ENCODE peak calls at places on chromosomes 11 and 22, in nine cellular contexts. One of them, this sample, is unnamed.

GRCh38 chr11:11461473-11461872 is 108.4 kb upstream of the CSNK2A3 start:
- DNase-seq in ovary: no peak
- DNase-seq in lower leg skin: no peak
- DNase-seq in CD14-positive monocyte: no peak
- DNase-seq in fibroblast of mammary gland: no peak
- DNase-seq in HFFc6: no peak
- DNase-seq in astrocyte of the spinal cord: no peak
- DNase-seq in PC-9: no peak
- DNase-seq in cardiac fibroblast: no peak
- DNase-seq in this sample: no peak

GRCh38 chr11:3128356-3129180 is 36.5 kb downstream of the OSBPL5 start:
- DNase-seq in ovary: no peak
- DNase-seq in lower leg skin: no peak
- DNase-seq in CD14-positive monocyte: peak; percentile 34
- DNase-seq in fibroblast of mammary gland: no peak
- DNase-seq in HFFc6: no peak
- DNase-seq in astrocyte of the spinal cord: no peak
- DNase-seq in PC-9: no peak
- DNase-seq in cardiac fibroblast: no peak
- DNase-seq in this sample: no peak

GRCh38 chr22:48566741-48567140 is 1260.9 kb downstream of the BRD1 start:
- DNase-seq in ovary: no peak
- DNase-seq in lower leg skin: no peak
- DNase-seq in CD14-positive monocyte: no peak
- DNase-seq in fibroblast of mammary gland: no peak
- DNase-seq in HFFc6: no peak
- DNase-seq in astrocyte of the spinal cord: no peak
- DNase-seq in PC-9: no peak
- DNase-seq in cardiac fibroblast: no peak
- DNase-seq in this sample: no peak

GRCh38 chr11:2739531-2740274 is 39.9 kb upstream of the KCNQ1OT1 start:
- DNase-seq in ovary: no peak
- DNase-seq in lower leg skin: no peak
- DNase-seq in CD14-positive monocyte: no peak
- DNase-seq in fibroblast of mammary gland: no peak
- DNase-seq in HFFc6: no peak
- DNase-seq in astrocyte of the spinal cord: no peak
- DNase-seq in PC-9: no peak
- DNase-seq in cardiac fibroblast: no peak
- DNase-seq in this sample: no peak

GRCh38 chr22:46585340-46586122 is 34.7 kb upstream of the GRAMD4 start:
- DNase-seq in ovary: no peak
- DNase-seq in lower leg skin: no peak
- DNase-seq in CD14-positive monocyte: no peak
- DNase-seq in fibroblast of mammary gland: no peak
- DNase-seq in HFFc6: no peak
- DNase-seq in astrocyte of the spinal cord: no peak
- DNase-seq in PC-9: no peak
- DNase-seq in cardiac fibroblast: no peak
- DNase-seq in this sample: no peak

GRCh38 chr11:72848846-72849466 is 34.7 kb downstream of the ATG16L2 start:
- DNase-seq in ovary: peak; percentile 32
- DNase-seq in lower leg skin: no peak
- DNase-seq in CD14-positive monocyte: no peak
- DNase-seq in fibroblast of mammary gland: peak; percentile 57
- DNase-seq in HFFc6: peak; percentile 18
- DNase-seq in astrocyte of the spinal cord: peak; percentile 46
- DNase-seq in PC-9: no peak
- DNase-seq in cardiac fibroblast: peak; percentile 58
- DNase-seq in this sample: no peak

GRCh38 chr11:6022954-6023353 is 7.6 kb downstream of the OR56A1 start:
- DNase-seq in ovary: no peak
- DNase-seq in lower leg skin: no peak
- DNase-seq in CD14-positive monocyte: peak; percentile 44
- DNase-seq in fibroblast of mammary gland: peak; percentile 50
- DNase-seq in HFFc6: peak; percentile 36
- DNase-seq in astrocyte of the spinal cord: peak; percentile 19
- DNase-seq in PC-9: no peak
- DNase-seq in cardiac fibroblast: peak; percentile 73
- DNase-seq in this sample: no peak

GRCh38 chr22:30282616-30283046 is 6.7 kb downstream of the CASTOR1 start:
- DNase-seq in ovary: no peak
- DNase-seq in lower leg skin: no peak
- DNase-seq in CD14-positive monocyte: no peak
- DNase-seq in fibroblast of mammary gland: no peak
- DNase-seq in HFFc6: no peak
- DNase-seq in astrocyte of the spinal cord: no peak
- DNase-seq in PC-9: no peak
- DNase-seq in cardiac fibroblast: no peak
- DNase-seq in this sample: no peak

GRCh38 chr22:19962909-19963806 is 21.5 kb upstream of the TXNRD2 start:
- DNase-seq in ovary: no peak
- DNase-seq in lower leg skin: peak; percentile 86
- DNase-seq in CD14-positive monocyte: no peak
- DNase-seq in fibroblast of mammary gland: peak; percentile 66
- DNase-seq in HFFc6: no peak
- DNase-seq in astrocyte of the spinal cord: no peak
- DNase-seq in PC-9: peak; percentile 88
- DNase-seq in cardiac fibroblast: no peak
- DNase-seq in this sample: no peak

GRCh38 chr11:104165014-104165413 is 1.1 kb upstream of the PDGFD start:
- DNase-seq in ovary: no peak
- DNase-seq in lower leg skin: no peak
- DNase-seq in CD14-positive monocyte: no peak
- DNase-seq in fibroblast of mammary gland: no peak
- DNase-seq in HFFc6: no peak
- DNase-seq in astrocyte of the spinal cord: no peak
- DNase-seq in PC-9: no peak
- DNase-seq in cardiac fibroblast: no peak
- DNase-seq in this sample: no peak

GRCh38 chr11:6214530-6214929 is 9.2 kb downstream of the C11orf42 start:
- DNase-seq in ovary: no peak
- DNase-seq in lower leg skin: no peak
- DNase-seq in CD14-positive monocyte: no peak
- DNase-seq in fibroblast of mammary gland: no peak
- DNase-seq in HFFc6: no peak
- DNase-seq in astrocyte of the spinal cord: no peak
- DNase-seq in PC-9: no peak
- DNase-seq in cardiac fibroblast: no peak
- DNase-seq in this sample: no peak

GRCh38 chr11:31826530-31827438 is 15.7 kb upstream of the PAX6 start:
- DNase-seq in ovary: no peak
- DNase-seq in lower leg skin: no peak
- DNase-seq in CD14-positive monocyte: no peak
- DNase-seq in fibroblast of mammary gland: no peak
- DNase-seq in HFFc6: no peak
- DNase-seq in astrocyte of the spinal cord: no peak
- DNase-seq in PC-9: no peak
- DNase-seq in cardiac fibroblast: no peak
- DNase-seq in this sample: no peak

GRCh38 chr11:71249301-71249700 is 3.1 kb downstream of the SHANK2 start:
- DNase-seq in ovary: no peak
- DNase-seq in lower leg skin: no peak
- DNase-seq in CD14-positive monocyte: no peak
- DNase-seq in fibroblast of mammary gland: no peak
- DNase-seq in HFFc6: no peak
- DNase-seq in astrocyte of the spinal cord: no peak
- DNase-seq in PC-9: no peak
- DNase-seq in cardiac fibroblast: no peak
- DNase-seq in this sample: no peak

GRCh38 chr22:23237201-23237798 is 57.0 kb downstream of the BCR start:
- DNase-seq in ovary: peak; percentile 73
- DNase-seq in lower leg skin: no peak
- DNase-seq in CD14-positive monocyte: no peak
- DNase-seq in fibroblast of mammary gland: peak; percentile 50
- DNase-seq in HFFc6: no peak
- DNase-seq in astrocyte of the spinal cord: peak; percentile 61
- DNase-seq in PC-9: no peak
- DNase-seq in cardiac fibroblast: peak; percentile 55
- DNase-seq in this sample: no peak

GRCh38 chr11:65487467-65488272 is 11.2 kb upstream of the MALAT1 start:
- DNase-seq in ovary: peak; percentile 98
- DNase-seq in lower leg skin: peak; percentile 99
- DNase-seq in CD14-positive monocyte: peak; percentile 97
- DNase-seq in fibroblast of mammary gland: peak; percentile 100
- DNase-seq in HFFc6: peak; percentile 100
- DNase-seq in astrocyte of the spinal cord: peak; percentile 100
- DNase-seq in PC-9: peak; percentile 99
- DNase-seq in cardiac fibroblast: peak; percentile 100
- DNase-seq in this sample: peak; percentile 100

GRCh38 chr22:36435516-36436415 is 45.7 kb downstream of the TXN2 start:
- DNase-seq in ovary: no peak
- DNase-seq in lower leg skin: no peak
- DNase-seq in CD14-positive monocyte: no peak
- DNase-seq in fibroblast of mammary gland: no peak
- DNase-seq in HFFc6: no peak
- DNase-seq in astrocyte of the spinal cord: no peak
- DNase-seq in PC-9: peak; percentile 56
- DNase-seq in cardiac fibroblast: no peak
- DNase-seq in this sample: no peak

GRCh38 chr11:60786811-60787567 is 1.9 kb downstream of the MS4A10 start:
- DNase-seq in ovary: peak; percentile 90
- DNase-seq in lower leg skin: no peak
- DNase-seq in CD14-positive monocyte: peak; percentile 26
- DNase-seq in fibroblast of mammary gland: peak; percentile 92
- DNase-seq in HFFc6: peak; percentile 41
- DNase-seq in astrocyte of the spinal cord: peak; percentile 64
- DNase-seq in PC-9: peak; percentile 33
- DNase-seq in cardiac fibroblast: peak; percentile 91
- DNase-seq in this sample: peak; percentile 36

GRCh38 chr11:30917859-30918478 is 331.8 kb upstream of the MPPED2 start:
- DNase-seq in ovary: no peak
- DNase-seq in lower leg skin: no peak
- DNase-seq in CD14-positive monocyte: no peak
- DNase-seq in fibroblast of mammary gland: peak; percentile 43
- DNase-seq in HFFc6: peak; percentile 17
- DNase-seq in astrocyte of the spinal cord: peak; percentile 52
- DNase-seq in PC-9: no peak
- DNase-seq in cardiac fibroblast: peak; percentile 66
- DNase-seq in this sample: no peak

GRCh38 chr11:92330114-92330513 is 105.5 kb downstream of the FAT3 start:
- DNase-seq in ovary: no peak
- DNase-seq in lower leg skin: no peak
- DNase-seq in CD14-positive monocyte: no peak
- DNase-seq in fibroblast of mammary gland: no peak
- DNase-seq in HFFc6: no peak
- DNase-seq in astrocyte of the spinal cord: no peak
- DNase-seq in PC-9: no peak
- DNase-seq in cardiac fibroblast: no peak
- DNase-seq in this sample: no peak

GRCh38 chr22:39284142-39284980 is 35.1 kb downstream of the RPL3 start:
- DNase-seq in ovary: no peak
- DNase-seq in lower leg skin: no peak
- DNase-seq in CD14-positive monocyte: no peak
- DNase-seq in fibroblast of mammary gland: no peak
- DNase-seq in HFFc6: no peak
- DNase-seq in astrocyte of the spinal cord: no peak
- DNase-seq in PC-9: peak; percentile 98
- DNase-seq in cardiac fibroblast: no peak
- DNase-seq in this sample: no peak

GRCh38 chr22:43297246-43298061 is 45.7 kb downstream of the SCUBE1 start:
- DNase-seq in ovary: no peak
- DNase-seq in lower leg skin: peak; percentile 54
- DNase-seq in CD14-positive monocyte: no peak
- DNase-seq in fibroblast of mammary gland: no peak
- DNase-seq in HFFc6: no peak
- DNase-seq in astrocyte of the spinal cord: no peak
- DNase-seq in PC-9: no peak
- DNase-seq in cardiac fibroblast: no peak
- DNase-seq in this sample: no peak

GRCh38 chr11:106553304-106553703 is 465.0 kb downstream of the GUCY1A2 start:
- DNase-seq in ovary: no peak
- DNase-seq in lower leg skin: no peak
- DNase-seq in CD14-positive monocyte: no peak
- DNase-seq in fibroblast of mammary gland: no peak
- DNase-seq in HFFc6: no peak
- DNase-seq in astrocyte of the spinal cord: no peak
- DNase-seq in PC-9: no peak
- DNase-seq in cardiac fibroblast: no peak
- DNase-seq in this sample: no peak

GRCh38 chr11:64305691-64306562 is 603 bp downstream of the ESRRA start:
- DNase-seq in ovary: peak; percentile 67
- DNase-seq in lower leg skin: peak; percentile 65
- DNase-seq in CD14-positive monocyte: peak; percentile 70
- DNase-seq in fibroblast of mammary gland: no peak
- DNase-seq in HFFc6: no peak
- DNase-seq in astrocyte of the spinal cord: peak; percentile 19
- DNase-seq in PC-9: peak; percentile 88
- DNase-seq in cardiac fibroblast: peak; percentile 46
- DNase-seq in this sample: no peak
- TF ChIP-seq CTCF in ovary: no peak
- TF ChIP-seq CTCF in lower leg skin: no peak
- TF ChIP-seq CTCF in CD14-positive monocyte: peak; percentile 25
- TF ChIP-seq CTCF in fibroblast of mammary gland: no peak
- TF ChIP-seq CTCF in HFFc6: peak; percentile 63
- TF ChIP-seq CTCF in astrocyte of the spinal cord: peak; percentile 35
- TF ChIP-seq CTCF in PC-9: peak; percentile 51
- TF ChIP-seq CTCF in cardiac fibroblast: no peak
- TF ChIP-seq CTCF in this sample: no peak

GRCh38 chr11:112315861-112316739 is 55.4 kb upstream of the PLET1 start:
- DNase-seq in ovary: no peak
- DNase-seq in lower leg skin: no peak
- DNase-seq in CD14-positive monocyte: no peak
- DNase-seq in fibroblast of mammary gland: no peak
- DNase-seq in HFFc6: no peak
- DNase-seq in astrocyte of the spinal cord: no peak
- DNase-seq in PC-9: peak; percentile 23
- DNase-seq in cardiac fibroblast: no peak
- DNase-seq in this sample: no peak
- TF ChIP-seq CTCF in ovary: no peak
- TF ChIP-seq CTCF in lower leg skin: no peak
- TF ChIP-seq CTCF in CD14-positive monocyte: no peak
- TF ChIP-seq CTCF in fibroblast of mammary gland: no peak
- TF ChIP-seq CTCF in HFFc6: no peak
- TF ChIP-seq CTCF in astrocyte of the spinal cord: no peak
- TF ChIP-seq CTCF in PC-9: no peak
- TF ChIP-seq CTCF in cardiac fibroblast: no peak
- TF ChIP-seq CTCF in this sample: no peak

DNA sequence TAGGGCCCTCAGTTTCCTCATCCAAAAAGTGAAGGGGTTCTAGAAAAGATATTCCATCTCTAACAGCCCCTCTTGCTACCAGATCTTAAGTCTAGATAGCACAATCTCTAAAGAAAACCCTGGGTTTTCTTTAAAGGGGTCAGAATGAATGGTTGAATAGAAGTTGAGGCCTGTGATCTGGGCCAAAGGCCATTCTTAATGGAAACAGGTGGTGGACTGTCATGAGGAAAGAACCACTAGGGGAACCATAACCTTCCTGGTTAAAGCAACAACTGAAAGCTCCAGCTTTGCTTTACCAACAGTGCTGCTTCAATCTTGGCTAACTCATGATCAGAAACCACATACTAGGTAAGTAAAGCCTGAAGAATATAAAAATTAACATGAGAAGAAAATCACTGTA is 1.8 kb downstream of the CELF1 start:
- DNase-seq in ovary: no peak
- DNase-seq in lower leg skin: no peak
- DNase-seq in CD14-positive monocyte: no peak
- DNase-seq in fibroblast of mammary gland: peak; percentile 58
- DNase-seq in HFFc6: peak; percentile 28
- DNase-seq in astrocyte of the spinal cord: no peak
- DNase-seq in PC-9: no peak
- DNase-seq in cardiac fibroblast: no peak
- DNase-seq in this sample: no peak
- TF ChIP-seq CTCF in ovary: no peak
- TF ChIP-seq CTCF in lower leg skin: no peak
- TF ChIP-seq CTCF in CD14-positive monocyte: peak; percentile 36
- TF ChIP-seq CTCF in fibroblast of mammary gland: peak; percentile 51
- TF ChIP-seq CTCF in HFFc6: peak; percentile 70
- TF ChIP-seq CTCF in astrocyte of the spinal cord: peak; percentile 49
- TF ChIP-seq CTCF in PC-9: peak; percentile 48
- TF ChIP-seq CTCF in cardiac fibroblast: peak; percentile 40
- TF ChIP-seq CTCF in this sample: no peak

GRCh38 chr11:76777325-76777724 is 5.8 kb upstream of the TSKU start:
- DNase-seq in ovary: no peak
- DNase-seq in lower leg skin: no peak
- DNase-seq in CD14-positive monocyte: no peak
- DNase-seq in fibroblast of mammary gland: no peak
- DNase-seq in HFFc6: no peak
- DNase-seq in astrocyte of the spinal cord: no peak
- DNase-seq in PC-9: no peak
- DNase-seq in cardiac fibroblast: no peak
- DNase-seq in this sample: no peak
- TF ChIP-seq CTCF in ovary: no peak
- TF ChIP-seq CTCF in lower leg skin: no peak
- TF ChIP-seq CTCF in CD14-positive monocyte: no peak
- TF ChIP-seq CTCF in fibroblast of mammary gland: no peak
- TF ChIP-seq CTCF in HFFc6: no peak
- TF ChIP-seq CTCF in astrocyte of the spinal cord: no peak
- TF ChIP-seq CTCF in PC-9: no peak
- TF ChIP-seq CTCF in cardiac fibroblast: no peak
- TF ChIP-seq CTCF in this sample: no peak

This sample was measured in omental fat pad.